ENCODE peak calls at places on chromosomes 7 and 10, in four cellular contexts. N is GM12878, W is SK-N-SH, Z is H1. G is an unnamed sample.

GRCh38 chr10:131857156-131858117 is 43.4 kb upstream of the PPP2R2D start:
- DNase-seq in N (no peak), W (peak), Z (no peak), G (no peak)

GRCh38 chr7:158452331-158452730 is 135.3 kb downstream of the PTPRN2 start:
- DNase-seq in W (no peak), N (no peak), Z (no peak), G (no peak)

GRCh38 chr7:20964214-20964613 is 177.5 kb upstream of the SP8 start:
- DNase-seq in N (no peak), Z (no peak), W (no peak), G (no peak)

GRCh38 chr7:19262794-19263193 is 117.6 kb upstream of the FERD3L start:
- DNase-seq in Z (no peak), N (no peak), W (no peak), G (no peak)

GRCh38 chr10:91389636-91390512 is 20.3 kb upstream of the HECTD2 start:
- DNase-seq in Z (no peak), W (peak), N (no peak), G (peak)

GRCh38 chr7:18495412-18496335 is at the start of gene HDAC9:
- DNase-seq in N (peak), W (peak), Z (no peak), G (no peak)

GRCh38 chr10:121732676-121733445 is 134.6 kb upstream of the FGFR2 start:
- DNase-seq in N (no peak), W (no peak), Z (peak), G (no peak)

GRCh38 chr7:82419200-82419599 is 24.4 kb downstream of the CACNA2D1 start:
- DNase-seq in Z (no peak), N (no peak), W (peak), G (no peak)

GRCh38 chr10:72316748-72317435 is 37.8 kb downstream of the DNAJB12 start:
- DNase-seq in N (no peak), W (peak), Z (no peak), G (peak)

GRCh38 chr10:110184363-110184762 is 23.0 kb upstream of the MXI1 start:
- DNase-seq in W (no peak), Z (no peak), N (no peak), G (no peak)

GRCh38 chr7:2141656-2142055 is 91.1 kb downstream of the MAD1L1 start:
- DNase-seq in Z (no peak), N (no peak), W (no peak), G (no peak)

GRCh38 chr7:91198371-91198770 is 65.9 kb upstream of the FZD1 start:
- DNase-seq in N (no peak), W (no peak), Z (no peak), G (no peak)

GRCh38 chr10:17910144-17910789 is 41.5 kb upstream of the SLC39A12 start:
- DNase-seq in Z (no peak), N (peak), W (peak), G (peak)

GRCh38 chr7:41134242-41134872 is 568.5 kb downstream of the INHBA start:
- DNase-seq in W (no peak), N (peak), Z (no peak), G (no peak)

GRCh38 chr10:24440817-24441790 is 232.2 kb downstream of the KIAA1217 start:
- DNase-seq in Z (no peak), N (no peak), W (no peak), G (no peak)

GRCh38 chr7:100546868-100547800 is 8.1 kb downstream of the AGFG2 start:
- DNase-seq in N (no peak), Z (no peak), W (no peak), G (peak)

GRCh38 chr10:114301177-114301576 is 62.1 kb downstream of the VWA2 start:
- DNase-seq in N (no peak), W (no peak), Z (no peak), G (peak)

GRCh38 chr10:118832242-118832651 is 77.5 kb upstream of the CACUL1 start:
- DNase-seq in Z (no peak), N (no peak), W (peak), G (no peak)
- TF ChIP-seq NRF1 in Z (no peak), N (no peak), W (no peak), G (no peak)

GRCh38 chr10:70328987-70329386 is 45.2 kb upstream of the NPFFR1 start:
- DNase-seq in Z (no peak), N (no peak), W (no peak), G (no peak)
- TF ChIP-seq NRF1 in Z (no peak), N (no peak), W (no peak), G (no peak)

GRCh38 chr7:153389261-153389660 is 629.7 kb downstream of the ACTR3B start:
- DNase-seq in N (no peak), Z (no peak), W (no peak), G (no peak)
- TF ChIP-seq NRF1 in N (no peak), Z (no peak), W (no peak), G (no peak)

GRCh38 chr7:99366646-99367045 is 7.9 kb upstream of the ARPC1B start:
- DNase-seq in N (no peak), W (no peak), Z (no peak), G (no peak)

GRCh38 chr7:99371376-99371920 is 3.1 kb upstream of the ARPC1B start:
- DNase-seq in Z (no peak), N (no peak), W (no peak), G (no peak)

GRCh38 chr7:99368750-99369389 is 5.7 kb upstream of the ARPC1B start:
- DNase-seq in Z (no peak), W (no peak), N (no peak), G (no peak)

GRCh38 chr7:99372275-99373085 is 2.0 kb upstream of the ARPC1B start:
- DNase-seq in N (no peak), W (no peak), Z (no peak), G (no peak)

DNA sequence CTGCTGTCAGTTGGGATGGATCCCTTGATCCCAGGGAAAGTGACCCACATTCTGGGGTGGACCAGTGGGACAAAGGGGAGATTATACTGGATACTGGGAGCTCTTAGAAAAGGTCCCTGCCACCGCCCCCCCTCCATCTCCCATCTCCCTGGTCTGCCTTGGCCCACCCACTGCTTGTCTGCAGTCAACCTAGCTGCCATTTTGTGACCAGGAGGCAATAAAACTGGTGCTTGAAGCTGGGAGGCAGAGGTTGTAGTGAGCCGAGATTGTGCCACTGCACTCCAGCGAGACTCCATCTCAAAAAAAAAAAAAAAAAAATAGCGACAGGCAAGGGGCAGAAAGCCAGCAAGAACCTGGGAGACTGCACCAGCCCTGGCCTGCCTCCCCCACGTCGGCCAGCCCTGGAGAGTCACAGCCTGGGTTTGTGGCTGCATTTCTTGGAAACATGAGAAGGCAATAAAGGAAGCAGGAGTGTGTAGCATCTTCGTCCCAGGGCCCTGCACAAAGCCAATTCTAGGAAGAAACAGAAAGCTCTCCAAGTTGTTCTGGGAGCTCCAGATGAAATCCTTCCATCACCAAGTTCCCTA is 4.7 kb upstream of the ARPC1B start:
- DNase-seq in W (no peak), N (no peak), Z (no peak), G (peak)
- TF ChIP-seq NRF1 in W (no peak), N (no peak), Z (no peak), G (peak)

GRCh38 chr7:134850048-134850447 is 70.6 kb downstream of the CALD1 start:
- DNase-seq in W (no peak), N (no peak), Z (no peak), G (no peak)
- TF ChIP-seq NRF1 in W (no peak), N (no peak), Z (no peak), G (no peak)